ENCODE peak calls at places on chromosomes 13 and 19, in five cellular contexts. One of them, this sample, is unnamed. For H3K9me3, the result is how much of the 10 kb centered on the place peaks cover.

GRCh38 chr13:29569253-29570057 is 26.0 kb downstream of the SLC7A1 start:
- DNase-seq in neuronal stem cell: no peak
- DNase-seq in colonic mucosa: peak
- DNase-seq in lung: no peak
- DNase-seq in heart right ventricle: no peak
- DNase-seq in this sample: no peak

GRCh38 chr19:3984584-3984907 is 717 bp downstream of the EEF2 start:
- DNase-seq in colonic mucosa: no peak
- DNase-seq in lung: no peak
- DNase-seq in heart right ventricle: no peak
- DNase-seq in neuronal stem cell: no peak
- DNase-seq in this sample: no peak

GRCh38 chr13:30410705-30411125 is 11.6 kb upstream of the UBE2L5 start:
- DNase-seq in heart right ventricle: no peak
- DNase-seq in lung: no peak
- DNase-seq in neuronal stem cell: no peak
- DNase-seq in colonic mucosa: no peak
- DNase-seq in this sample: no peak

GRCh38 chr19:4557971-4558941 is 1.2 kb downstream of the SEMA6B start:
- DNase-seq in neuronal stem cell: no peak
- DNase-seq in colonic mucosa: no peak
- DNase-seq in heart right ventricle: no peak
- DNase-seq in lung: no peak
- DNase-seq in this sample: no peak

GRCh38 chr19:45075215-45076028 is 856 bp downstream of the ZNF296 start:
- DNase-seq in neuronal stem cell: no peak
- DNase-seq in heart right ventricle: peak
- DNase-seq in colonic mucosa: peak
- DNase-seq in lung: peak
- DNase-seq in this sample: peak

GRCh38 chr19:40718774-40719391 is 2.0 kb downstream of the ITPKC start:
- DNase-seq in colonic mucosa: peak
- DNase-seq in lung: peak
- DNase-seq in heart right ventricle: peak
- DNase-seq in neuronal stem cell: no peak
- DNase-seq in this sample: peak

GRCh38 chr19:3034845-3035541 is 5.9 kb upstream of the TLE2 start:
- DNase-seq in colonic mucosa: no peak
- DNase-seq in heart right ventricle: peak
- DNase-seq in neuronal stem cell: no peak
- DNase-seq in lung: peak
- DNase-seq in this sample: no peak

GRCh38 chr13:91647361-91647970 is 249.0 kb downstream of the GPC5 start:
- DNase-seq in colonic mucosa: peak
- DNase-seq in lung: no peak
- DNase-seq in heart right ventricle: peak
- DNase-seq in neuronal stem cell: peak
- DNase-seq in this sample: no peak

GRCh38 chr19:54218259-54218658 is 4.5 kb downstream of the LILRB3 start:
- DNase-seq in heart right ventricle: no peak
- DNase-seq in neuronal stem cell: no peak
- DNase-seq in lung: no peak
- DNase-seq in colonic mucosa: no peak
- DNase-seq in this sample: no peak

GRCh38 chr19:1061987-1062386 is 5.0 kb upstream of the ARHGAP45 start:
- DNase-seq in neuronal stem cell: no peak
- DNase-seq in heart right ventricle: no peak
- DNase-seq in colonic mucosa: peak
- DNase-seq in lung: no peak
- DNase-seq in this sample: no peak
- H3K9me3 ChIP-seq in neuronal stem cell: under half
- H3K9me3 ChIP-seq in heart right ventricle: under half
- H3K9me3 ChIP-seq in colonic mucosa: under half
- H3K9me3 ChIP-seq in lung: under half
- H3K9me3 ChIP-seq in this sample: under half

GRCh38 chr13:49213997-49214916 is 5.9 kb upstream of the MLNR start:
- DNase-seq in colonic mucosa: no peak
- DNase-seq in lung: no peak
- DNase-seq in heart right ventricle: no peak
- DNase-seq in neuronal stem cell: no peak
- DNase-seq in this sample: no peak
- H3K27ac ChIP-seq in colonic mucosa: no peak
- H3K27ac ChIP-seq in lung: no peak
- H3K27ac ChIP-seq in heart right ventricle: peak
- H3K27ac ChIP-seq in neuronal stem cell: no peak
- H3K27ac ChIP-seq in this sample: no peak

GRCh38 chr19:27522223-27522622 is 1690.7 kb downstream of the UQCRFS1 start:
- DNase-seq in lung: no peak
- DNase-seq in neuronal stem cell: no peak
- DNase-seq in colonic mucosa: no peak
- DNase-seq in heart right ventricle: no peak
- DNase-seq in this sample: no peak
- H3K9me3 ChIP-seq in lung: under half
- H3K9me3 ChIP-seq in neuronal stem cell: under half
- H3K9me3 ChIP-seq in colonic mucosa: under half
- H3K9me3 ChIP-seq in heart right ventricle: half or more
- H3K9me3 ChIP-seq in this sample: half or more

GRCh38 chr19:49441960-49442350 is 628 bp upstream of the SLC17A7 start:
- DNase-seq in colonic mucosa: no peak
- DNase-seq in heart right ventricle: no peak
- DNase-seq in lung: no peak
- DNase-seq in neuronal stem cell: no peak
- DNase-seq in this sample: no peak

GRCh38 chr19:49442354-49442753 is 1.0 kb upstream of the SLC17A7 start:
- DNase-seq in lung: no peak
- DNase-seq in heart right ventricle: peak
- DNase-seq in neuronal stem cell: no peak
- DNase-seq in colonic mucosa: no peak
- DNase-seq in this sample: peak

GRCh38 chr19:49440439-49441209 is 703 bp downstream of the SLC17A7 start:
- DNase-seq in neuronal stem cell: no peak
- DNase-seq in colonic mucosa: no peak
- DNase-seq in heart right ventricle: no peak
- DNase-seq in lung: no peak
- DNase-seq in this sample: no peak

GRCh38 chr19:49442793-49443365 is 1.6 kb upstream of the SLC17A7 start:
- DNase-seq in heart right ventricle: peak
- DNase-seq in neuronal stem cell: peak
- DNase-seq in colonic mucosa: peak
- DNase-seq in lung: peak
- DNase-seq in this sample: peak

DNA sequence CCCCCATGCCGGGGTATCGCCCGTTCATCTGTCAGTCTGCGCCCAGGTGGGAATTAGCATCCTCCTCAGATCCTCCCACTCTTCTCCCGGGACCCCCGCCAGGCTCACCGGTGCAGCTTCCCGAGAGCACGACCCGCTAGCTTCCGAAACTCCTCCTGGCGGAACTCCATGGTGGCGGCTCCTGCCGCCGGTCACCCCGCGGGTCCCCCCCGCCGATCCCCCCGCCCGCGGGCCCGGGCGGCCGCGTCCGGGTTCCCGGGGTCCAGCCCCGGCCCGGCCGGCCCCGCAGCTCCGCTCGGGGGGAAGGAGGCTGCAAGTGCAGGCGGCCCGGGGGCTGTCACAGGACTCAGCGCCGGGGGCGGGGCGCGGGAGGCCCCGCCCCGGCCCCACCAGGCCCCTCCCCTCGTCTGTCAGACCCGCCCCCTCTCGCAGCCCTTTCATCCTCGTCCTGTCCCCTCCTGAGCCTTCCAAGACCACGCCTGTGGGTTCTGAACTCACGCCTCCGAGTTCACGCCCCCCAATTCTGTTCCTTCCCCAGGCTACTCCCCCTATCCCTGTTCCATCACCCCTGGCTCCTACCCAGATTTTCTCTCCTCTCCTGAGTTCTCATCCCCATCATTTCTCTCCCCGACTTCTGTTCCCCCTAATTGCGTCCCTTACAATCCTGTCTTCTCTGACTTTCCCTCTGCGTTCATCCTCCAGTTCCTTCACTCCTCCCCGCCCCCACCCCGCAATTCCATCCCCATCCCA is at the start of gene SLC17A7:
- DNase-seq in lung: no peak
- DNase-seq in neuronal stem cell: peak
- DNase-seq in colonic mucosa: peak
- DNase-seq in heart right ventricle: peak
- DNase-seq in this sample: peak
- H3K27ac ChIP-seq in lung: no peak
- H3K27ac ChIP-seq in neuronal stem cell: no peak
- H3K27ac ChIP-seq in colonic mucosa: no peak
- H3K27ac ChIP-seq in heart right ventricle: no peak
- H3K27ac ChIP-seq in this sample: peak

DNA sequence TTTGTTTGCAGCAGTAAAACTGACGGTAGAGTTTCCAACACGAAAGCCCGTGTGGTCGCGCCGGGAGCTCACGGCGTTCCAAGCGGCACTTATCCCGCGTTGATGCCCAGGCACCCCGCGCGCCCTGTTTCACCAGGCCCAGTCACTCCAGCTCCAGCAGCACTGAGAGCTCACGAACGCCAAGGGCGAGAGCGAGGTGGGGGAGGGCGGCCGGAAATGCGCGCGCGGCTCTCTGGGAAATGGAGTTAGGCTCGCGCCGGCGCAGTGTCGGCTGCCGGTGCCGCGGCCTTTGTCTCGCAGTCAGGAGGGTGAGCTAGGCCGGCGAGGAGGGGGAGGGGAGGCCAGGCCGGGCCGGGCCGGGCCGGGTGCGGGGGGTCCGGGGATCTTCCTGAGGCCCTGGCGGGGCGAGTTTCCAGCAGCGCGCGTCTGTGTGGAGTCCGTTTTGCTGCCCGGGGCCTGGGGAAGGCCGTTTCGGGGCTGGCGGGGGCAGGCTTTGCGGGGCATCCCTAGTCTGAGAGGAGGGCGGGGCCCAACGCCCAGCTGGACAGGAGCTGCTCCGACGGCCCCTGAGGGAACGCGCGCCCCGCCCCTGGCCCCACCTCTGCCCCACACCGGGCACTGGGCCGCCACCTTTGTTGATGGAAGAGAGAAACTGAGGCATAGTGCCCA is at the start of gene ZNF135:
- DNase-seq in heart right ventricle: peak
- DNase-seq in neuronal stem cell: peak
- DNase-seq in colonic mucosa: peak
- DNase-seq in lung: peak
- DNase-seq in this sample: peak
- H3K9me3 ChIP-seq in heart right ventricle: under half
- H3K9me3 ChIP-seq in neuronal stem cell: under half
- H3K9me3 ChIP-seq in colonic mucosa: under half
- H3K9me3 ChIP-seq in lung: under half
- H3K9me3 ChIP-seq in this sample: under half

GRCh38 chr13:22927008-22927393 is 253.8 kb upstream of the SGCG start:
- DNase-seq in lung: no peak
- DNase-seq in colonic mucosa: no peak
- DNase-seq in heart right ventricle: no peak
- DNase-seq in neuronal stem cell: no peak
- DNase-seq in this sample: no peak
- H3K27ac ChIP-seq in lung: peak
- H3K27ac ChIP-seq in colonic mucosa: no peak
- H3K27ac ChIP-seq in heart right ventricle: peak
- H3K27ac ChIP-seq in neuronal stem cell: no peak
- H3K27ac ChIP-seq in this sample: peak

GRCh38 chr19:33578697-33579096 is 43.1 kb upstream of the CHST8 start:
- DNase-seq in colonic mucosa: no peak
- DNase-seq in heart right ventricle: no peak
- DNase-seq in lung: no peak
- DNase-seq in neuronal stem cell: no peak
- DNase-seq in this sample: no peak
- H3K9me3 ChIP-seq in colonic mucosa: under half
- H3K9me3 ChIP-seq in heart right ventricle: under half
- H3K9me3 ChIP-seq in lung: under half
- H3K9me3 ChIP-seq in neuronal stem cell: under half
- H3K9me3 ChIP-seq in this sample: under half

GRCh38 chr13:79490326-79490725 is 9.4 kb downstream of the NDFIP2 start:
- DNase-seq in neuronal stem cell: no peak
- DNase-seq in colonic mucosa: no peak
- DNase-seq in heart right ventricle: no peak
- DNase-seq in lung: no peak
- DNase-seq in this sample: no peak

GRCh38 chr13:79490846-79491245 is 9.9 kb downstream of the NDFIP2 start:
- DNase-seq in neuronal stem cell: no peak
- DNase-seq in colonic mucosa: no peak
- DNase-seq in heart right ventricle: no peak
- DNase-seq in lung: no peak
- DNase-seq in this sample: no peak

GRCh38 chr13:79492918-79493594 is 12.1 kb downstream of the NDFIP2 start:
- DNase-seq in heart right ventricle: no peak
- DNase-seq in neuronal stem cell: no peak
- DNase-seq in colonic mucosa: no peak
- DNase-seq in lung: no peak
- DNase-seq in this sample: no peak

GRCh38 chr13:79491715-79492114 is 10.8 kb downstream of the NDFIP2 start:
- DNase-seq in heart right ventricle: no peak
- DNase-seq in colonic mucosa: no peak
- DNase-seq in lung: no peak
- DNase-seq in neuronal stem cell: no peak
- DNase-seq in this sample: no peak

GRCh38 chr13:79492313-79492798 is 11.4 kb downstream of the NDFIP2 start:
- DNase-seq in lung: no peak
- DNase-seq in colonic mucosa: no peak
- DNase-seq in neuronal stem cell: no peak
- DNase-seq in heart right ventricle: no peak
- DNase-seq in this sample: no peak
- H3K27ac ChIP-seq in lung: no peak
- H3K27ac ChIP-seq in colonic mucosa: no peak
- H3K27ac ChIP-seq in neuronal stem cell: no peak
- H3K27ac ChIP-seq in heart right ventricle: no peak
- H3K27ac ChIP-seq in this sample: no peak

GRCh38 chr19:23996549-23996948 is 81.9 kb downstream of the ZNF726 start:
- DNase-seq in heart right ventricle: no peak
- DNase-seq in lung: no peak
- DNase-seq in neuronal stem cell: no peak
- DNase-seq in colonic mucosa: no peak
- DNase-seq in this sample: no peak
- H3K9me3 ChIP-seq in heart right ventricle: under half
- H3K9me3 ChIP-seq in lung: under half
- H3K9me3 ChIP-seq in neuronal stem cell: under half
- H3K9me3 ChIP-seq in colonic mucosa: under half
- H3K9me3 ChIP-seq in this sample: under half

This sample was measured in right atrium auricular region.